ENCODE peak calls at places on chromosomes 4 and X, in ten cellular contexts. F, U, E, S, V, I, D, L, X and R are unnamed samples.

GRCh38 chr4:144650311-144650820 is 4.4 kb downstream of the HHIP start:
- DNase-seq in D (no peak), S (no peak), E (no peak), X (no peak), F (no peak), U (peak; percentile 45), V (no peak), I (no peak), L (no peak), R (no peak)

GRCh38 chr4:92451792-92452191 is 148.0 kb downstream of the GRID2 start:
- DNase-seq in D (no peak), E (no peak), I (no peak), V (no peak), U (no peak), S (no peak), X (no peak), F (no peak), L (no peak), R (no peak)

GRCh38 chr4:94758700-94759399 is 1.1 kb downstream of the BMPR1B start:
- DNase-seq in V (no peak), S (no peak), I (peak; percentile 55), X (no peak), L (peak; percentile 11), D (no peak), F (no peak), E (no peak), U (peak; percentile 28), R (no peak)

GRCh38 chr4:2797545-2798305 is 4.8 kb downstream of the SH3BP2 start:
- DNase-seq in E (peak; percentile 80), L (peak; percentile 73), U (no peak), X (no peak), D (no peak), F (peak; percentile 87), I (no peak), V (peak; percentile 84), S (peak; percentile 13), R (no peak)

GRCh38 chr4:8723222-8723980 is 130.8 kb downstream of the CPZ start:
- DNase-seq in E (no peak), D (peak; percentile 33), V (no peak), I (no peak), L (no peak), X (no peak), U (no peak), S (peak; percentile 2), F (peak; percentile 8), R (peak; percentile 34)

GRCh38 chrX:24955372-24955771 is 60.4 kb downstream of the ARX start:
- DNase-seq in L (no peak), F (no peak), S (no peak), I (no peak), E (no peak), D (no peak), X (no peak), U (no peak), V (no peak), R (no peak)

GRCh38 chrX:37347420-37347819 is 1.7 kb upstream of the PRRG1 start:
- DNase-seq in L (no peak), S (no peak), E (no peak), U (no peak), I (no peak), D (no peak), V (no peak), F (no peak), X (peak; percentile 72), R (no peak)

GRCh38 chr4:122832732-122833131 is 6.1 kb downstream of the FGF2 start:
- DNase-seq in U (no peak), E (no peak), V (no peak), I (no peak), F (no peak), L (no peak), D (no peak), S (no peak), X (no peak), R (no peak)

GRCh38 chr4:56530269-56531148 is 24.9 kb downstream of the ARL9 start:
- DNase-seq in V (peak; percentile 89), D (peak; percentile 89), F (peak; percentile 84), U (peak; percentile 72), S (peak; percentile 94), L (peak; percentile 81), X (peak; percentile 12), E (peak; percentile 91), I (peak; percentile 66), R (peak; percentile 94)

GRCh38 chrX:6021316-6022091 is 207.2 kb downstream of the NLGN4X start:
- DNase-seq in E (no peak), U (no peak), F (peak; percentile 40), L (peak; percentile 3), I (peak; percentile 23), X (peak; percentile 2), S (no peak), D (peak; percentile 61), V (peak; percentile 49), R (no peak)

GRCh38 chr4:13821522-13821921 is 194.0 kb upstream of the BOD1L1 start:
- DNase-seq in E (no peak), F (no peak), I (peak; percentile 5), S (no peak), U (no peak), X (no peak), V (no peak), D (peak; percentile 48), L (no peak), R (no peak)

GRCh38 chr4:118957683-118958082 is 69.0 kb downstream of the SYNPO2 start:
- DNase-seq in V (no peak), F (no peak), U (no peak), D (no peak), X (no peak), E (peak; percentile 76), L (no peak), I (no peak), S (peak; percentile 77), R (no peak)

GRCh38 chr4:177638871-177639270 is 196.6 kb upstream of the AGA start:
- DNase-seq in S (no peak), L (no peak), X (no peak), V (no peak), F (no peak), D (no peak), U (no peak), E (no peak), I (no peak), R (no peak)

GRCh38 chr4:8639021-8639420 is 46.5 kb downstream of the CPZ start:
- DNase-seq in L (no peak), E (peak; percentile 6), I (no peak), V (no peak), D (no peak), X (no peak), F (no peak), S (no peak), U (no peak), R (no peak)

GRCh38 chr4:26985836-26986235 is 125.2 kb downstream of the STIM2 start:
- DNase-seq in E (no peak), V (no peak), I (no peak), F (no peak), U (no peak), D (no peak), X (no peak), S (no peak), L (no peak), R (peak; percentile 54)

GRCh38 chrX:150366951-150367545 is 3.9 kb downstream of the MAMLD1 start:
- DNase-seq in L (no peak), S (no peak), X (no peak), F (no peak), U (no peak), I (peak; percentile 77), V (no peak), E (no peak), D (no peak), R (no peak)

DNA sequence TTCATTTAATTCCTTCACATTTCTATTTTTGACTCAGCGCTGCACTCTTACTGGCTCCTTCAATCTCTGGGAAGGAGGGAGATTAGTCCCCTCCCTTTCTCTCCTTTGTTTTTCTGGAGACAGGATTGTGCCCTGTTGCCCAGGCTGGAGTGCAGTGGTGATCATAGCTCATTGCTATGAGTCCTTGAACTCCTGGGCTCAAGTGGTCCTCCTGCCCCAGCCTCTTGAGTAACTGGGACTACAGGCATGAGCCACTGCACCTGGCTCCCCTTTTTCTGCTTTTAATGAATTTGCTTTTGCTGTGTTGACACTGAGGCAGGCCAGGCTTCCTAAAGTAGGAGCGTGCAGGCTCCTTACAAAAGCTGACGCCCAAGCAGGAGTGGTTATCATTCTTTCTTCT is 10.5 kb downstream of the TBC1D14 start:
- DNase-seq in E (no peak), V (no peak), L (no peak), U (no peak), I (no peak), D (no peak), S (no peak), X (no peak), F (no peak), R (no peak)
- H3K27ac ChIP-seq in E (no peak overlapping the region), V (no peak overlapping the region), L (no peak overlapping the region), U (no peak overlapping the region), I (no peak overlapping the region), D (no peak overlapping the region), S (no peak overlapping the region), X (peak overlapping the region; percentile 24), F (no peak overlapping the region), R (no peak overlapping the region)

GRCh38 chrX:153951683-153952372 is 7.4 kb upstream of the RENBP start:
- DNase-seq in L (no peak), V (no peak), X (no peak), I (no peak), E (no peak), D (no peak), S (no peak), F (no peak), U (no peak), R (no peak)
- TF ChIP-seq POLR2A in L (no peak), V (no peak), X (no peak), I (no peak), E (no peak), D (no peak), S (no peak), F (no peak), U (no peak), R (no peak)

DNA sequence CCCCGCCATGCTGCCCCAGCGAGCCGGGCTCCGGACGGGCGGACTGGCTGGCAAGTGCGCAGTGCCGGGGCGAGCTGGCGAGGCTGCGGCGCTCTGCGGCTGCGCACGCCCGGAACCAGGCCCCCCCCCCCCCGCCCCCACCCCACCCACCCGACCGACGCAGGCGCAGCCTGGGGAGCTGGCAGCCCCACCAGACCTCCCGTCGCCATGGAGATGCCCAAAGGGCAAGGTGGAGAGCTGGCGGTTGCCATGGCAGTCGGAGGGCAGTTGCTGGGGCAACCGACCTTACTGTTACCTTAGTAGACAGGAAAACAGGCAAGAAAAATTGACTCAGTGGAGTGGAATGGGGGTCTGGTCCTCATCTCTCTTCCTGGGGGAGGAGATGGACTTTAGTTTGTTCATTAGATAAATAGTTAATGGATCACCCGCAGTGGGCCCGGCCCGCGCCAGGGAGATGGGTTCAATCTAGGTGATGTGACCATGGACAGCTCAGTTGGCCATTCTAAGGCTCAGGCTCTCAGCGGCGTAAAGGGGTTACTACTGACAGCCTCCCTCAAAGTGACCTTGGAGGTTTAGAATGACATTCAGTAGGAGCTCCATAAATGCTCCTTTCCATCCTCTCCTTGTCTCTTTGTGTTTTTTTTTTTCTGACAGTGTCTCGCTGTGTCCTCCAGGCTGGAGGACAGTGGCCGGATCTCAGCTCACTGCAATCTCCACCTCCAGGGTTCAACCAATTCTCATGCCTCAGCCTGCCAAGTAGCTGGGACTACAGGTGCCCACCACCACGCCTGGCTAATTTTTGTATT is at the start of gene PCSK1N:
- DNase-seq in X (peak; percentile 88), F (peak; percentile 35), D (no peak), I (peak; percentile 59), E (no peak), L (no peak), V (no peak), S (no peak), U (no peak), R (no peak)
- H3K27ac ChIP-seq in X (peak within 1 kb of the TSS; percentile 77), F (no peak within 1 kb of the TSS), D (no peak within 1 kb of the TSS), I (peak within 1 kb of the TSS; percentile 86), E (no peak within 1 kb of the TSS), L (no peak within 1 kb of the TSS), V (no peak within 1 kb of the TSS), S (no peak within 1 kb of the TSS), U (no peak within 1 kb of the TSS), R (no peak within 1 kb of the TSS)

GRCh38 chr4:98143001-98143899 is at the start of gene STPG2:
- DNase-seq in V (peak; percentile 95), U (peak; percentile 87), I (peak; percentile 91), S (peak; percentile 86), X (peak; percentile 79), F (peak; percentile 96), D (peak; percentile 93), E (peak; percentile 96), L (peak; percentile 88), R (peak; percentile 93)
- TF ChIP-seq POLR2A in V (no peak), U (peak; percentile 59), I (peak; percentile 23), S (peak; percentile 55), X (peak; percentile 30), F (peak; percentile 83), D (peak; percentile 92), E (peak; percentile 63), L (peak; percentile 41), R (peak; percentile 49)